ENCODE peak calls at places on chromosomes 13 and 19, in seven cellular contexts. S is right lobe of liver; P is A172; E is activated naive CD4-positive, alpha-beta T cell treated with anti-CD3 and anti-CD28 coated beads for 36 hours; V is AG10803; I is stimulated activated CD8-positive, alpha-beta memory T cell treated with anti-CD3 and anti-CD28 coated beads, Interleukin-15, amount 100 ng/mL, for 48 hours; C is breast epithelium. Y is an unnamed sample.

GRCh38 chr13:81872581-81872980 is 1531.7 kb upstream of the SPRY2 start:
- DNase-seq in S (no peak), P (peak), E (no peak), V (no peak), I (no peak), C (no peak), Y (peak)

GRCh38 chr19:29054886-29055675 is 157.9 kb downstream of the UQCRFS1 start:
- DNase-seq in S (no peak), P (no peak), E (no peak), V (no peak), I (no peak), C (no peak), Y (no peak)

GRCh38 chr13:32254916-32255743 is 60.0 kb downstream of the ZAR1L start:
- DNase-seq in S (no peak), P (no peak), E (no peak), V (no peak), I (no peak), C (no peak), Y (no peak)

GRCh38 chr13:72652681-72653080 is 74.7 kb downstream of the MZT1 start:
- DNase-seq in S (no peak), P (peak), E (no peak), V (no peak), I (no peak), C (no peak), Y (no peak)

GRCh38 chr19:46629546-46630025 is 4.7 kb upstream of the PTGIR start:
- DNase-seq in S (no peak), P (no peak), E (no peak), V (no peak), I (no peak), C (no peak), Y (no peak)

GRCh38 chr13:41216160-41216559 is 21.8 kb upstream of the KBTBD7 start:
- DNase-seq in S (no peak), P (peak), E (no peak), V (peak), I (no peak), C (no peak), Y (no peak)

GRCh38 chr13:92345627-92346026 is 881.0 kb upstream of the GPC6 start:
- DNase-seq in S (no peak), P (no peak), E (no peak), V (no peak), I (no peak), C (no peak), Y (no peak)

GRCh38 chr19:6209233-6209632 is 70.5 kb downstream of the MLLT1 start:
- DNase-seq in S (no peak), P (no peak), E (no peak), V (no peak), I (no peak), C (no peak), Y (no peak)

GRCh38 chr19:36528921-36529518 is 949 bp upstream of the ZNF260 start:
- DNase-seq in S (no peak), P (no peak), E (peak), V (no peak), I (no peak), C (no peak), Y (no peak)

GRCh38 chr19:54160948-54161347 is 1.4 kb upstream of the LENG1 start:
- DNase-seq in S (no peak), P (no peak), E (no peak), V (no peak), I (no peak), C (no peak), Y (no peak)

GRCh38 chr19:19134687-19135158 is 3.6 kb downstream of the TMEM161A start:
- DNase-seq in S (no peak), P (no peak), E (peak), V (no peak), I (no peak), C (no peak), Y (no peak)

GRCh38 chr13:46572758-46573384 is 19.9 kb downstream of the LRCH1 start:
- DNase-seq in S (no peak), P (no peak), E (no peak), V (no peak), I (no peak), C (no peak), Y (no peak)

GRCh38 chr19:1822210-1822609 is 10.1 kb upstream of the ATP8B3 start:
- DNase-seq in S (no peak), P (no peak), E (no peak), V (no peak), I (no peak), C (no peak), Y (no peak)

GRCh38 chr13:75329723-75330122 is 152.2 kb downstream of the TBC1D4 start:
- DNase-seq in S (peak), P (no peak), E (no peak), V (no peak), I (no peak), C (no peak), Y (no peak)

GRCh38 chr13:33446821-33447481 is 161.4 kb upstream of the STARD13 start:
- DNase-seq in S (no peak), P (no peak), E (no peak), V (peak), I (no peak), C (peak), Y (no peak)

GRCh38 chr13:94778585-94778984 is 66.2 kb upstream of the SOX21 start:
- DNase-seq in S (no peak), P (no peak), E (no peak), V (no peak), I (no peak), C (no peak), Y (no peak)

GRCh38 chr19:3423183-3423829 is 56.9 kb downstream of the NFIC start:
- DNase-seq in S (no peak), P (peak), E (no peak), V (no peak), I (no peak), C (no peak), Y (no peak)

GRCh38 chr13:46622013-46622917 is 69.3 kb downstream of the LRCH1 start:
- DNase-seq in S (no peak), P (no peak), E (no peak), V (no peak), I (no peak), C (no peak), Y (peak)

GRCh38 chr13:31982540-31982939 is 49.0 kb upstream of the FRY start:
- DNase-seq in S (peak), P (peak), E (no peak), V (peak), I (no peak), C (peak), Y (peak)

GRCh38 chr19:47157455-47158321 is 27.1 kb downstream of the SAE1 start:
- DNase-seq in S (peak), P (peak), E (peak), V (peak), I (no peak), C (no peak), Y (no peak)

GRCh38 chr19:51448011-51448744 is 10.1 kb downstream of the SIGLEC8 start:
- DNase-seq in S (no peak), P (no peak), E (peak), V (no peak), I (peak), C (no peak), Y (no peak)

GRCh38 chr19:2315818-2316353 is 7.9 kb upstream of the LINGO3 start:
- DNase-seq in S (peak), P (no peak), E (peak), V (peak), I (no peak), C (no peak), Y (no peak)

GRCh38 chr13:114230117-114230516 is 4.6 kb upstream of the CDC16 start:
- DNase-seq in S (no peak), P (no peak), E (no peak), V (peak), I (no peak), C (no peak), Y (no peak)

GRCh38 chr19:7373862-7374261 is 25.1 kb downstream of the ARHGEF18 start:
- DNase-seq in S (no peak), P (peak), E (peak), V (no peak), I (no peak), C (no peak), Y (no peak)

GRCh38 chr13:25192489-25192888 is 20.4 kb upstream of the AMER2 start:
- DNase-seq in S (no peak), P (no peak), E (no peak), V (no peak), I (no peak), C (no peak), Y (no peak)

GRCh38 chr13:42364613-42365000 is 92.7 kb downstream of the AKAP11 start:
- DNase-seq in S (no peak), P (peak), E (no peak), V (no peak), I (no peak), C (no peak), Y (no peak)

GRCh38 chr13:112158961-112159360 is 92.0 kb downstream of the SOX1 start:
- DNase-seq in S (no peak), P (no peak), E (no peak), V (no peak), I (no peak), C (peak), Y (no peak)

GRCh38 chr13:100100115-100100879 is 11.4 kb downstream of the PCCA start:
- DNase-seq in S (peak), P (peak), E (no peak), V (peak), I (no peak), C (no peak), Y (no peak)

GRCh38 chr19:12757544-12758274 is 6.1 kb downstream of the BEST2 start:
- DNase-seq in S (peak), P (no peak), E (peak), V (peak), I (peak), C (peak), Y (peak)

GRCh38 chr19:45676851-45677263 is 8.8 kb downstream of the GIPR start:
- DNase-seq in S (no peak), P (no peak), E (peak), V (no peak), I (no peak), C (no peak), Y (no peak)

GRCh38 chr13:60311527-60311926 is 85.5 kb upstream of the TDRD3 start:
- DNase-seq in S (no peak), P (no peak), E (peak), V (no peak), I (no peak), C (no peak), Y (no peak)

GRCh38 chr19:35347171-35347929 is at the start of gene FFAR1:
- DNase-seq in S (peak), P (no peak), E (peak), V (no peak), I (peak), C (peak), Y (no peak)

GRCh38 chr19:43468354-43469159 is 3.1 kb upstream of the LYPD3 start:
- DNase-seq in S (no peak), P (no peak), E (no peak), V (no peak), I (no peak), C (no peak), Y (no peak)

GRCh38 chr19:40233811-40234389 is 7.4 kb upstream of the CCNP start:
- DNase-seq in S (no peak), P (no peak), E (no peak), V (no peak), I (no peak), C (no peak), Y (no peak)

GRCh38 chr19:33441828-33442227 is 68.3 kb downstream of the CEBPG start:
- DNase-seq in S (peak), P (no peak), E (no peak), V (no peak), I (no peak), C (no peak), Y (no peak)

GRCh38 chr19:58550362-58551122 is 4.4 kb downstream of the CHMP2A start:
- DNase-seq in S (no peak), P (no peak), E (no peak), V (no peak), I (no peak), C (no peak), Y (no peak)

GRCh38 chr19:55486043-55486970 is 1.3 kb downstream of the NAT14 start:
- DNase-seq in S (no peak), P (no peak), E (no peak), V (peak), I (no peak), C (no peak), Y (no peak)